ENCODE peak calls at places on chromosomes 4 and X, in nine cellular contexts. N is IMR-90, U is fibroblast of lung, H is endothelial cell of umbilical vein, J is PC-3, Y is HepG2, Z is SK-N-SH, Q is H9, K is HCT116. P is an unnamed sample. For H3K4me1, the result is how much of the 10 kb centered on the place peaks cover.

GRCh38 chr4:70829492-70829891 is 10.2 kb downstream of the GRSF1 start:
- DNase-seq in J (no peak), N (no peak), H (no peak), K (no peak), Y (no peak), Z (no peak), Q (no peak), U (no peak), P (no peak)

GRCh38 chrX:24242649-24243556 is 71.0 kb downstream of the SUPT20HL2 start:
- DNase-seq in N (peak), J (no peak), K (no peak), Z (no peak), Q (no peak), H (no peak), Y (peak), U (peak), P (peak)

GRCh38 chrX:37287741-37288424 is 61.3 kb upstream of the PRRG1 start:
- DNase-seq in N (no peak), Z (no peak), K (no peak), U (no peak), J (peak), Q (no peak), Y (no peak), H (no peak), P (no peak)

GRCh38 chr4:6907658-6908191 is 1.9 kb upstream of the TBC1D14 start:
- DNase-seq in U (peak), K (peak), Q (peak), J (peak), N (no peak), Y (no peak), Z (peak), H (peak), P (peak)

GRCh38 chrX:73812256-73812655 is 249.3 kb downstream of the CHIC1 start:
- DNase-seq in Q (no peak), Z (no peak), H (no peak), N (no peak), U (no peak), Y (no peak), J (no peak), K (no peak), P (peak)

GRCh38 chr4:107258359-107258758 is 222.2 kb upstream of the DKK2 start:
- DNase-seq in U (peak), K (no peak), J (peak), N (peak), H (no peak), Y (no peak), Z (no peak), Q (no peak), P (peak)

GRCh38 chr4:102390438-102390837 is 45.2 kb upstream of the SLC39A8 start:
- DNase-seq in J (peak), Z (no peak), Y (no peak), N (no peak), Q (no peak), H (no peak), U (no peak), K (no peak), P (peak)

GRCh38 chrX:320126-320783 is 1.7 kb upstream of the GTPBP6 start:
- DNase-seq in U (peak), K (no peak), Q (no peak), Z (no peak), Y (no peak), H (peak), N (peak), J (peak), P (peak)

GRCh38 chrX:42708222-42708621 is 69.7 kb downstream of the PPP1R2C start:
- DNase-seq in J (no peak), N (no peak), Y (no peak), Q (no peak), H (peak), Z (no peak), U (peak), K (no peak), P (peak)

GRCh38 chr4:126544276-126544675 is 1088.5 kb upstream of the INTU start:
- DNase-seq in Z (no peak), Y (no peak), U (no peak), N (no peak), Q (no peak), K (no peak), J (no peak), H (no peak), P (no peak)

GRCh38 chr4:29708473-29708872 is 1011.7 kb upstream of the PCDH7 start:
- DNase-seq in K (no peak), J (peak), H (no peak), Q (no peak), Y (no peak), Z (no peak), U (peak), N (peak), P (no peak)

GRCh38 chrX:23317799-23318724 is 16.6 kb upstream of the PTCHD1 start:
- DNase-seq in K (no peak), Y (no peak), Q (peak), Z (peak), U (peak), H (peak), J (peak), N (no peak), P (peak)

GRCh38 chr4:184939978-184940377 is 78.3 kb upstream of the HELT start:
- DNase-seq in J (no peak), Z (no peak), K (no peak), Q (no peak), H (no peak), Y (no peak), U (no peak), N (no peak), P (no peak)

GRCh38 chrX:140933056-140933455 is 69.3 kb upstream of the SPANXB1 start:
- DNase-seq in N (no peak), K (no peak), J (no peak), H (no peak), Z (no peak), U (peak), Q (no peak), Y (no peak), P (no peak)

GRCh38 chr4:80219301-80220025 is 22.2 kb downstream of the PRDM8 start:
- DNase-seq in K (no peak), J (peak), Z (no peak), U (no peak), N (peak), H (no peak), Y (no peak), Q (no peak), P (peak)

GRCh38 chr4:43680416-43680815 is 768.2 kb downstream of the KCTD8 start:
- DNase-seq in J (no peak), Y (no peak), U (no peak), K (no peak), N (no peak), Q (no peak), H (no peak), Z (no peak), P (no peak)

GRCh38 chr4:108276690-108277089 is 108.0 kb upstream of the LEF1 start:
- DNase-seq in Z (no peak), N (no peak), K (no peak), Y (no peak), J (no peak), U (no peak), H (no peak), Q (no peak), P (no peak)

GRCh38 chr4:110484767-110485166 is 8.8 kb downstream of the ENPEP start:
- DNase-seq in Z (no peak), Q (no peak), Y (no peak), U (peak), J (peak), N (peak), K (no peak), H (peak), P (peak)

GRCh38 chr4:13980317-13980716 is 352.8 kb upstream of the BOD1L1 start:
- DNase-seq in H (no peak), Q (no peak), J (peak), N (peak), U (peak), Y (no peak), K (no peak), Z (no peak), P (peak)

GRCh38 chrX:12948495-12948894 is 26.4 kb upstream of the TMSB4X start:
- DNase-seq in U (no peak), Q (no peak), H (no peak), Y (no peak), Z (no peak), N (no peak), J (no peak), K (no peak), P (no peak)

GRCh38 chrX:12951590-12951965 is 23.3 kb upstream of the TMSB4X start:
- DNase-seq in Y (no peak), Q (no peak), Z (no peak), K (no peak), N (no peak), U (no peak), J (no peak), H (no peak), P (no peak)

GRCh38 chrX:12949205-12949926 is 25.5 kb upstream of the TMSB4X start:
- DNase-seq in Y (no peak), N (peak), Z (no peak), H (no peak), Q (no peak), U (no peak), J (no peak), K (no peak), P (peak)

GRCh38 chrX:12950851-12951589 is 23.9 kb upstream of the TMSB4X start:
- DNase-seq in N (no peak), U (no peak), K (no peak), Q (peak), Y (peak), H (no peak), J (no peak), Z (peak), P (peak)

GRCh38 chrX:12949927-12950656 is 24.8 kb upstream of the TMSB4X start:
- DNase-seq in Y (no peak), K (no peak), U (peak), Z (no peak), J (no peak), Q (no peak), H (peak), N (peak), P (peak)
- H3K9ac ChIP-seq in Y (no peak), K (no peak), U (peak), Z (peak), J (no peak), Q (no peak), H (peak), N (peak), P (peak)

DNA sequence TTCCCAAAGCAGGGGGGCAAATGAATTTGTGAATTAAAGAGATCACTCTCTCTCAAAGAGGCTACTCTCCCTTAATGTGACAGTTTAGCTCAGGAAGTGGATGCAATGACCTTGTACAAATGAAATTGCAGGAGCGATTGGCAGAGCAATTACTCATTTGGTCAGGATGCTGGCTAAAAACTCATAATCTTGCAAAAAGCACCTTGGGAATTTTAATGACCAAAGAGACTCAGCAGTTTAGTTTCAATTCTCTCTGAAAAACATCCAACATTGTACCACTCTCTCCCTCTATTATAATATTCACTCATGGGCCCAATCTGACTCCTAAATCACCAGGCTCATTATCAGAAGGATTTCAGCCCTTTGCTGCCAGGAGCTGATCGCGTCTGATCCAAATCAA is 26.1 kb downstream of the PDGFC start:
- DNase-seq in U (no peak), Z (no peak), Y (no peak), H (peak), N (no peak), Q (no peak), J (peak), K (no peak), P (peak)
- H3K4me1 ChIP-seq in U (under half), Z (half or more), Y (half or more), H (half or more), N (under half), Q (under half), J (half or more), K (under half), P (half or more)

GRCh38 chrX:103063191-103063845 is 653 bp downstream of the BEX1 start:
- DNase-seq in J (peak), H (peak), Q (peak), U (peak), Z (peak), K (no peak), Y (peak), N (peak), P (peak)
- H3K9ac ChIP-seq in J (no peak), H (no peak), Q (peak), U (no peak), Z (peak), K (no peak), Y (peak), N (no peak), P (peak)

GRCh38 chr4:41134581-41134980 is 79.8 kb downstream of the APBB2 start:
- DNase-seq in U (peak), Y (no peak), H (no peak), N (no peak), J (no peak), Z (no peak), K (no peak), Q (no peak), P (peak)
- H3K4me1 ChIP-seq in U (under half), Y (half or more), H (under half), N (under half), J (under half), Z (under half), K (under half), Q (under half), P (under half)

GRCh38 chr4:25019501-25019900 is 11.2 kb downstream of the LGI2 start:
- DNase-seq in Q (no peak), J (no peak), H (no peak), Z (no peak), N (no peak), K (no peak), Y (no peak), U (no peak), P (no peak)

GRCh38 chr4:25012671-25013070 is 18.1 kb downstream of the LGI2 start:
- DNase-seq in Y (no peak), U (no peak), Q (no peak), J (no peak), K (no peak), N (no peak), H (no peak), Z (no peak), P (no peak)

GRCh38 chr4:25014965-25015506 is 15.7 kb downstream of the LGI2 start:
- DNase-seq in U (no peak), Z (no peak), N (no peak), K (no peak), Y (no peak), H (no peak), J (no peak), Q (no peak), P (no peak)

GRCh38 chr4:25011135-25011866 is 19.4 kb downstream of the LGI2 start:
- DNase-seq in Z (no peak), N (no peak), Q (no peak), J (no peak), U (no peak), K (no peak), H (no peak), Y (no peak), P (no peak)

DNA sequence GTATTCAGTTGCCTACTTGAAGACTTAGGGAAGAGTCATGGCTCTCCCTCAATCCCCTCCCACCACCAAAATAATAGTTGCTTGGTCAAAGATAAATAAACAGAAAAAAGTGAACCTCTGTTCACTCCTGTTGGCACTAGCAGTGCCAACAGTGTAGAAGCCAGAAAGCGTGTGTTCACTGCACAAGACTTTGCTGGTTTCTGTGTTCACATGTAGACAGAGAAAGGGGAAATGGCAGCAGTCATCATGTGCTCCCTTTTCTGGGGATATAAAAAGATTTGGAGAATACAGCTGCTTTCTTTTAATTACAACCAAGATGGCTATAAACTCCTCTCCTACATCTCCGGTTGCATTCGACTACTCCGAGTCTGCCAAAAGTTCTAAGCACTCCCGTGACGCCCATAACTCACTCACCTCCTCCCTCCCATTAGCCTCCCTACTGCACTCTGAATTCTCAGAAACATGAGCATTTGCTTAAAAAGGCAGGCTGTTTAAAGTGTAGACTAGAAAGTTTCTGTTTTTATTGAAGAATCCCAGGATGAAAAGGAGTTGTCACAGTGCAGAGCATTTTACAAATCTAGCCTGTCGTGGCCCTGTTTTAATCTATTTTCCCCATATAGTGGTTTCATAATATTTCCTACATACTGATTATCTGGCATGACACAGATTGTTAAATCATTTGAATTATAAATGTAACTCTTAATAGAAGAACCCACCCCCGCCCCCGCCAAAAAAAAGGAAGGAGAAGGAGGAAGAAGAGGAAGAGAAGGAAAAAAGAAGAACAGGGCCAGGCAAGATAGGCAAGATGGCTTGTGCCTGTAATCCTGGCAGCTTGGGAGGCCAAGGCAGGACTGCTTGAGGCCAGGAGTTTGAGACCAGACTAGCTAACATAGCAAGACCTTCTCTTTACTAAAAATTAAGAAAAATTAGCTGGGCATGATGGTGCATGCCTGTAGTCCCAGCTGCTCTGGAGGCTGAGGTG is 16.7 kb downstream of the LGI2 start:
- DNase-seq in Z (no peak), Q (no peak), Y (no peak), H (no peak), J (no peak), K (no peak), N (no peak), U (peak), P (no peak)
- H3K9ac ChIP-seq in Z (no peak), Q (no peak), Y (no peak), H (no peak), J (no peak), K (no peak), N (no peak), U (no peak), P (no peak)

DNA sequence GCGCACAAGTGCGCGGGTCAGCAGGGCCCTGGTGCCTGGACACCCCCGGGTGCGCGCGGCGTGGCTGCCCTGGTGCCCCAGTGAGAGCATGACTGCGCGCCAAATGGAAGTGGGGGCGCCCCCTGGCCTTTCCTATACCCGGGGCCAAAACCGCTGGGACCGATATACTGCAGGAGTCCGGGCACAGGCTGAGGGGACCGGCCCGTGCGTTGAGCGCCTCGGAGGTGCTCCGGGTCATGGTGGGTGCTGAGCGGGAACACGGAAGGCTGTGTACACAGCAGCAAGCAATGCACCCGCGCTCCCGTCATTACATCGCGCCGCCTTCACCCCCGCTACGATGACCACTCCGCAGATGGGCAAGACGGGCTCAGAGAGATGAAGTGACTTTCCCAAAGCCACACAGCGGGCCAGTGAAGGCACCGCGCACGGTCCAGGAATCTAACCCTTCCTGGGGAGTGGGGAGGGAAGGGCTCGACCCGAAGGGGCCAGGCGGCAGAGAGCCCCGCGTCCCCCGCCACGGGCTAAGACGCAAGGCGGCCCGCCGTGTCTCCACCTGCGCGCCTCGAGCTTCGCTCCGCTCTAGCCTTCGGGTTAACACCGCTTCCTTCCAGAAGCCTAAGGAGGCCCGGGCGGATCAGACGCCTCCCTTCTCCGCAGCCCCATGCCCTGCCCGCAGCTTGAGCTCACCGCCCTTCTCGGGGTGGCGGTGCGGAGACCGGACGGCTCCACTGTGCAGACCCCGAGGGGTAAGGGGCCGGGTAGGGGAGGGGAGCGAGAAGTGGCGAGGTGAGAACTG is 11.3 kb downstream of the HMX1 start:
- DNase-seq in J (no peak), N (no peak), K (no peak), U (no peak), H (no peak), Y (no peak), Q (no peak), Z (no peak), P (no peak)
- H3K4me1 ChIP-seq in J (under half), N (under half), K (under half), U (under half), H (under half), Y (under half), Q (under half), Z (under half), P (under half)

GRCh38 chr4:55819634-55820033 is at the start of gene EXOC1L:
- DNase-seq in Q (peak), U (peak), Y (peak), Z (peak), H (peak), N (no peak), K (no peak), J (no peak), P (peak)
- H3K9ac ChIP-seq in Q (no peak), U (no peak), Y (no peak), Z (no peak), H (no peak), N (peak), K (no peak), J (no peak), P (peak)

GRCh38 chr4:114976901-114977300 is 136.5 kb downstream of the NDST4 start:
- DNase-seq in H (no peak), N (no peak), U (no peak), Y (no peak), Q (no peak), K (no peak), Z (no peak), J (no peak), P (no peak)

GRCh38 chr4:114980932-114981693 is 132.3 kb downstream of the NDST4 start:
- DNase-seq in Z (no peak), U (no peak), Y (no peak), Q (no peak), K (no peak), J (no peak), H (no peak), N (no peak), P (peak)
- H3K4me1 ChIP-seq in Z (under half), U (under half), Y (under half), Q (under half), K (under half), J (under half), H (under half), N (under half), P (under half)